ENCODE peak calls at places on chromosomes 3 and 15, in six cellular contexts. H, M, E, O, F and U are unnamed samples.

GRCh38 chr3:52470920-52471319 is 15.5 kb downstream of the NISCH start:
- DNase-seq in H (no peak), M (no peak), E (no peak), O (no peak), F (no peak), U (no peak)

GRCh38 chr3:135047061-135047460 is 252.0 kb downstream of the EPHB1 start:
- DNase-seq in H (no peak), M (no peak), E (no peak), O (no peak), F (no peak), U (no peak)

GRCh38 chr3:101996832-101997231 is 147.5 kb downstream of the NFKBIZ start:
- DNase-seq in H (no peak), M (no peak), E (no peak), O (no peak), F (no peak), U (no peak)

GRCh38 chr15:89785064-89785770 is 9.1 kb downstream of the MESP2 start:
- DNase-seq in H (no peak), M (no peak), E (no peak), O (no peak), F (no peak), U (no peak)

GRCh38 chr15:69504352-69505040 is 51.9 kb downstream of the RPLP1 start:
- DNase-seq in H (no peak), M (no peak), E (no peak), O (no peak), F (no peak), U (no peak)

GRCh38 chr3:113274959-113275556 is 63.7 kb downstream of the BOC start:
- DNase-seq in H (no peak), M (no peak), E (no peak), O (no peak), F (no peak), U (no peak)

GRCh38 chr3:101816215-101817149 is 32.8 kb upstream of the NFKBIZ start:
- DNase-seq in H (no peak), M (peak; percentile 37), E (no peak), O (no peak), F (no peak), U (no peak)

GRCh38 chr3:190265795-190266194 is 56.5 kb downstream of the CLDN1 start:
- DNase-seq in H (no peak), M (no peak), E (peak; percentile 37), O (no peak), F (no peak), U (no peak)

GRCh38 chr3:52404391-52404790 is 40.5 kb downstream of the SEMA3G start:
- DNase-seq in H (no peak), M (no peak), E (no peak), O (no peak), F (no peak), U (no peak)

GRCh38 chr3:178420033-178420432 is 116.2 kb upstream of the KCNMB2 start:
- DNase-seq in H (no peak), M (no peak), E (peak; percentile 3), O (no peak), F (no peak), U (no peak)

GRCh38 chr3:194987571-194988494 is 283.1 kb downstream of the XXYLT1 start:
- DNase-seq in H (no peak), M (no peak), E (no peak), O (no peak), F (peak; percentile 37), U (no peak)

GRCh38 chr15:48834756-48835155 is 23.9 kb upstream of the CEP152 start:
- DNase-seq in H (no peak), M (no peak), E (no peak), O (no peak), F (no peak), U (no peak)

GRCh38 chr3:46672349-46672695 is 21.2 kb downstream of the ALS2CL start:
- DNase-seq in H (no peak), M (no peak), E (no peak), O (no peak), F (no peak), U (no peak)

GRCh38 chr3:65924762-65925161 is 114.0 kb downstream of the MAGI1 start:
- DNase-seq in H (no peak), M (no peak), E (no peak), O (no peak), F (no peak), U (peak; percentile 7)

GRCh38 chr3:16993227-16993626 is 108.5 kb downstream of the PLCL2 start:
- DNase-seq in H (no peak), M (no peak), E (peak; percentile 50), O (no peak), F (no peak), U (no peak)

GRCh38 chr3:127392146-127392470 is 104.3 kb upstream of the PRR20G start:
- DNase-seq in H (no peak), M (no peak), E (no peak), O (no peak), F (no peak), U (no peak)

GRCh38 chr3:137121704-137122314 is 164.0 kb downstream of the IL20RB start:
- DNase-seq in H (no peak), M (no peak), E (peak; percentile 56), O (peak; percentile 22), F (no peak), U (no peak)

GRCh38 chr3:71581981-71582611 is 1.4 kb downstream of the FOXP1 start:
- DNase-seq in H (peak; percentile 49), M (no peak), E (peak; percentile 54), O (peak; percentile 48), F (peak; percentile 48), U (no peak)

GRCh38 chr3:172591171-172591605 is 68.0 kb upstream of the TNFSF10 start:
- DNase-seq in H (no peak), M (no peak), E (no peak), O (no peak), F (no peak), U (no peak)

GRCh38 chr3:186596568-186597287 is 16.1 kb upstream of the AHSG start:
- DNase-seq in H (no peak), M (no peak), E (peak; percentile 8), O (no peak), F (no peak), U (no peak)

GRCh38 chr3:130341388-130341787 is 4.1 kb upstream of the COL6A5 start:
- DNase-seq in H (no peak), M (no peak), E (no peak), O (no peak), F (no peak), U (no peak)

GRCh38 chr15:70291696-70292510 is 194.2 kb upstream of the TLE3 start:
- DNase-seq in H (no peak), M (no peak), E (no peak), O (no peak), F (no peak), U (no peak)